ENCODE peak calls at places on chromosomes 13 and 19, in six cellular contexts. One of them, this sample, is unnamed.

GRCh38 chr19:4759388-4760284 is 31.9 kb upstream of the FEM1A start:
- DNase-seq in aorta: peak; percentile 92
- DNase-seq in effector memory CD4-positive, alpha-beta T cell: peak; percentile 43
- DNase-seq in colonic mucosa: peak; percentile 91
- DNase-seq in psoas muscle: peak; percentile 92
- DNase-seq in Panc1: peak; percentile 24
- DNase-seq in this sample: peak; percentile 64

GRCh38 chr19:35856546-35857149 is at the start of gene KIRREL2:
- DNase-seq in Panc1: no peak
- DNase-seq in psoas muscle: no peak
- DNase-seq in colonic mucosa: no peak
- DNase-seq in aorta: no peak
- DNase-seq in effector memory CD4-positive, alpha-beta T cell: no peak
- DNase-seq in this sample: no peak

GRCh38 chr19:13441810-13442512 is 64.3 kb downstream of the CACNA1A start:
- DNase-seq in psoas muscle: no peak
- DNase-seq in colonic mucosa: peak; percentile 30
- DNase-seq in aorta: no peak
- DNase-seq in Panc1: no peak
- DNase-seq in effector memory CD4-positive, alpha-beta T cell: peak; percentile 20
- DNase-seq in this sample: peak; percentile 52

GRCh38 chr13:26502826-26503225 is 54.7 kb upstream of the WASF3 start:
- DNase-seq in aorta: no peak
- DNase-seq in psoas muscle: peak; percentile 64
- DNase-seq in Panc1: no peak
- DNase-seq in colonic mucosa: no peak
- DNase-seq in effector memory CD4-positive, alpha-beta T cell: no peak
- DNase-seq in this sample: peak; percentile 94

GRCh38 chr13:63184693-63185092 is 1769.0 kb upstream of the PCDH20 start:
- DNase-seq in aorta: no peak
- DNase-seq in psoas muscle: no peak
- DNase-seq in effector memory CD4-positive, alpha-beta T cell: no peak
- DNase-seq in Panc1: no peak
- DNase-seq in colonic mucosa: no peak
- DNase-seq in this sample: peak; percentile 61

GRCh38 chr19:8148410-8149231 is 771 bp downstream of the FBN3 start:
- DNase-seq in effector memory CD4-positive, alpha-beta T cell: no peak
- DNase-seq in aorta: no peak
- DNase-seq in psoas muscle: no peak
- DNase-seq in Panc1: no peak
- DNase-seq in colonic mucosa: no peak
- DNase-seq in this sample: no peak

GRCh38 chr13:97254809-97255208 is 32.7 kb downstream of the MBNL2 start:
- DNase-seq in effector memory CD4-positive, alpha-beta T cell: no peak
- DNase-seq in psoas muscle: no peak
- DNase-seq in aorta: no peak
- DNase-seq in colonic mucosa: no peak
- DNase-seq in Panc1: no peak
- DNase-seq in this sample: peak; percentile 66

GRCh38 chr19:49301165-49301865 is 23.7 kb downstream of the SLC6A16 start:
- DNase-seq in colonic mucosa: peak; percentile 80
- DNase-seq in effector memory CD4-positive, alpha-beta T cell: peak; percentile 70
- DNase-seq in psoas muscle: peak; percentile 81
- DNase-seq in aorta: peak; percentile 90
- DNase-seq in Panc1: peak; percentile 38
- DNase-seq in this sample: peak; percentile 63

GRCh38 chr19:38850976-38851621 is 1.3 kb upstream of the HNRNPL start:
- DNase-seq in effector memory CD4-positive, alpha-beta T cell: peak; percentile 26
- DNase-seq in Panc1: no peak
- DNase-seq in aorta: peak; percentile 64
- DNase-seq in colonic mucosa: peak; percentile 56
- DNase-seq in psoas muscle: peak; percentile 74
- DNase-seq in this sample: peak; percentile 23

DNA sequence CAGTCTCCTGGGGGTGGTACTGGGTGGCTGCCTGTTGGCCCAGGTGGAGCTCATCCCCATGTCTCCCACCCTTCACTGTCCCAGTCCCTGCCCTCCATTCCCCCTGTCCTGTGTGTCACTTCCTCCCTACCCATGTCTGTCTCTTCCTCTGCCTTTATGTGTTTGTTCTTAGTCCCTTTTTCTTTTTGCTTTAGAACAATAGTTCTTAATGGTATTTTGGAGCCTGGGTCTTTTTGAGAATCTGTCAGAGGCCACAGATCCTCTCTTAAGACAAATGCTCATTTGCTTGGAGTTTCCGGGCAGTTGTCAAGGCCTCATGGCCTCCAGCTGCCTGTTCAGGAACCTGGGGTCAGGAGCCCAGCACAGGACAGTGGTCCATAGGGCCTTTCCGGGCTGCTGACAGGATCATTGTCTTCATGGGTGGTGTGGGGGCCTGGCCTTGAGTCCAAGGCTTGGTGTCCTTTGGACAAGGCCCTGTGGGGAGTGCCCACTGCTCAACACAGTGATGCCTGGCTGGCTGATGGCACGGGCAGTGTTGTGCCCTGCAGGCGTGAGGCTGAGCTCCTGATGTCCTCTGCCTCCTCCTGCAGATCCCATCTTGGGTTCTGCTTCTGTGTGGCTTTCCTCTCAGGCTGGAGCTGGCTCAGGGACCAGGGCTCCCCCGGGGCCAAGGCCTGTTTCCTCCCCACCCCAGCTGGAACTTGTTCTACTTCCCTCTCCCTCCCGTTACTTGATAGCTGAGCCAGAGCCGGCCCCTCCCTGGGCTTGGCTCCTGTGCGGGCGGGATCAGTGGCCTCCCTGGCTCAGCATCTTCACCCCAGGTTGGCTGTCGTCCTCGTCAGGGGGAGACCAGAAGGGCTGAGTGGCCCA is 3.5 kb downstream of the EGLN2 start:
- DNase-seq in Panc1: no peak
- DNase-seq in effector memory CD4-positive, alpha-beta T cell: no peak
- DNase-seq in colonic mucosa: peak; percentile 83
- DNase-seq in psoas muscle: peak; percentile 88
- DNase-seq in aorta: no peak
- DNase-seq in this sample: no peak
- H3K4me3 ChIP-seq in Panc1: peak overlapping the region; percentile 65
- H3K4me3 ChIP-seq in effector memory CD4-positive, alpha-beta T cell: peak overlapping the region; percentile 26
- H3K4me3 ChIP-seq in colonic mucosa: peak overlapping the region; percentile 5
- H3K4me3 ChIP-seq in psoas muscle: peak overlapping the region; percentile 53
- H3K4me3 ChIP-seq in aorta: no peak overlapping the region
- H3K4me3 ChIP-seq in this sample: no peak overlapping the region

GRCh38 chr13:27772651-27773425 is 19.4 kb upstream of the GSX1 start:
- DNase-seq in psoas muscle: no peak
- DNase-seq in Panc1: no peak
- DNase-seq in effector memory CD4-positive, alpha-beta T cell: no peak
- DNase-seq in aorta: no peak
- DNase-seq in colonic mucosa: no peak
- DNase-seq in this sample: no peak
- H3K27me3 ChIP-seq in psoas muscle: peaks cover 15% of the 10 kb centered on the region
- H3K27me3 ChIP-seq in Panc1: peaks cover 4% of the 10 kb centered on the region
- H3K27me3 ChIP-seq in effector memory CD4-positive, alpha-beta T cell: peaks cover 3% of the 10 kb centered on the region
- H3K27me3 ChIP-seq in aorta: no peaks in the 10 kb centered on the region
- H3K27me3 ChIP-seq in colonic mucosa: peaks cover 5% of the 10 kb centered on the region
- H3K27me3 ChIP-seq in this sample: peaks cover 7% of the 10 kb centered on the region

DNA sequence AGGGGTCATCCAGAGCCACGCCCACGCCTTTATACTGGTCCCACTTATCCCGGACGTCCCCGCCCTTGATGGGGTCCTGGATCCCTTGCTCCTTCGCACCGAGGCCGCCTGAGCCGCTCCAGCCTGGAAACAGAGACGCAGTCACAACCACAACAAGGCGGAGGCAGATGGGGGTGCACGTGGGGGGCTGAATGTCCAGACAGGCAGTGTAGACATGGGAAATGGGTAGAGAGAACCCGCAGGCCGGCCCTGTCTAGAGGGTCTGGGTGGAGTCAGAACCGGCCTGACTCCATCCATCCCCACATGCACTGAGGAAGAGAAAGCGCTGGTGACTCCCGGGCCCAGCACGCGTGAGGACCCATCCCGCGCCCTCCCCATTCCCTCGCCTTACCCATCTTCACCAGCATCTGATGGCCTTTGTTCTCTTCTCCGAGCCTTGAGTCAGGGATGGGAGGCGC is 23.0 kb downstream of the CHERP start:
- DNase-seq in psoas muscle: no peak
- DNase-seq in aorta: no peak
- DNase-seq in colonic mucosa: no peak
- DNase-seq in Panc1: no peak
- DNase-seq in effector memory CD4-positive, alpha-beta T cell: no peak
- DNase-seq in this sample: no peak
- H3K36me3 ChIP-seq in psoas muscle: peaks cover 13% of the 10 kb centered on the region
- H3K36me3 ChIP-seq in aorta: no peaks in the 10 kb centered on the region
- H3K36me3 ChIP-seq in colonic mucosa: peaks cover 31% of the 10 kb centered on the region
- H3K36me3 ChIP-seq in Panc1: no peaks in the 10 kb centered on the region
- H3K36me3 ChIP-seq in effector memory CD4-positive, alpha-beta T cell: peaks cover 68% of the 10 kb centered on the region
- H3K36me3 ChIP-seq in this sample: peaks cover 88% of the 10 kb centered on the region

GRCh38 chr13:20831254-20831653 is 57.5 kb upstream of the EEF1AKMT1 start:
- DNase-seq in Panc1: no peak
- DNase-seq in psoas muscle: no peak
- DNase-seq in effector memory CD4-positive, alpha-beta T cell: no peak
- DNase-seq in colonic mucosa: no peak
- DNase-seq in aorta: no peak
- DNase-seq in this sample: no peak

GRCh38 chr13:20826810-20827560 is 53.2 kb upstream of the EEF1AKMT1 start:
- DNase-seq in aorta: no peak
- DNase-seq in psoas muscle: no peak
- DNase-seq in colonic mucosa: no peak
- DNase-seq in effector memory CD4-positive, alpha-beta T cell: no peak
- DNase-seq in Panc1: no peak
- DNase-seq in this sample: no peak

GRCh38 chr13:20826301-20826700 is 52.5 kb upstream of the EEF1AKMT1 start:
- DNase-seq in aorta: no peak
- DNase-seq in psoas muscle: no peak
- DNase-seq in Panc1: no peak
- DNase-seq in effector memory CD4-positive, alpha-beta T cell: no peak
- DNase-seq in colonic mucosa: no peak
- DNase-seq in this sample: no peak

GRCh38 chr13:20831933-20832332 is 58.2 kb upstream of the EEF1AKMT1 start:
- DNase-seq in psoas muscle: no peak
- DNase-seq in effector memory CD4-positive, alpha-beta T cell: no peak
- DNase-seq in aorta: no peak
- DNase-seq in colonic mucosa: no peak
- DNase-seq in Panc1: no peak
- DNase-seq in this sample: no peak

DNA sequence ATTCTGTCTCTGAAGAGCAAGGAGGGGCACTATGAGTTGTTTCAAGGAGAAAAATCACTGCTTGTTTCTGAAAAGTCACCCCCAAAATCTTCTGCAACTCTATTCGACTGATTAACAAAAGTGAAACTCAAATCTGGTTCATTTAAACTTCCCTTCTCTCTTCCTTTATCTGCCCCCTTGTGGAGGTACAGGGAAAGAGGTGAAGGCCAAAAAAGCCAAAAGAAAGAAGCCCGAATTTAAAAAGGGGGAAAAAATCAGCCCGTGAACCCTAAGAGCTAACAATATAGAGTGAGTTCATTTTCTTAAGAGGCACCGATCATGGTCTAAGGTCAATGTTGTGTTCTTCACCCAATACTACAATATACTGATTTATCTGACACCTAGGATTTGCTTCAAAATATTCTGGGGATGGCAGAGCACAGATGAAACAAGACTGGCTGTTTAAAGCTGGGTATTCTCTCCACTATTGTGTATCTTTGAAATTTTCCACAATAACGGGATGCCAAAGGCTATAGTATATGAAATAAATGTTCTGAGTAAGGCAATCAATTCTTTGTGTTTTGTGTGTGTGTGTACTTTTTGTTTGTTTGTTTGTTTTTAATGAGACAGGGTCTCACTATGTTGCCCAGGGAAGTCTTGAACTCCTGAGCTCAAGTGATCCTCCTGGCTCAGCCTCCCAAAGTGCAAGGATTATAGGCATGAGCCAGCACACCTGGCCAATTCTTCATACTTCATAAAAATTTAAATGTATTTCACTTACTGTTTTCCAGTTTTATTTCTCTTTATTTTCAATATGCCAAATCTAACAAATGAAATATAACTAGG is 55.0 kb upstream of the EEF1AKMT1 start:
- DNase-seq in psoas muscle: no peak
- DNase-seq in Panc1: no peak
- DNase-seq in aorta: no peak
- DNase-seq in colonic mucosa: peak; percentile 47
- DNase-seq in effector memory CD4-positive, alpha-beta T cell: peak; percentile 29
- DNase-seq in this sample: no peak
- H3K4me3 ChIP-seq in psoas muscle: peak overlapping the region; percentile 59
- H3K4me3 ChIP-seq in Panc1: no peak overlapping the region
- H3K4me3 ChIP-seq in aorta: no peak overlapping the region
- H3K4me3 ChIP-seq in colonic mucosa: no peak overlapping the region
- H3K4me3 ChIP-seq in effector memory CD4-positive, alpha-beta T cell: no peak overlapping the region
- H3K4me3 ChIP-seq in this sample: peak overlapping the region; percentile 17